ENCODE peak calls at places on chromosomes 7 and 10, in nine cellular contexts. M is brain microvascular endothelial cell, W is H7, E is tibial artery, Z is endothelial cell, I is ACHN, G is kidney, H is GM04504, P is NCI-H1694. N is an unnamed sample.

GRCh38 chr7:98217623-98218582 is 6.7 kb downstream of the BHLHA15 start:
- DNase-seq in M (no peak), I (no peak), Z (peak; percentile 34), P (no peak), H (no peak), W (peak; percentile 64), E (peak; percentile 63), G (peak; percentile 71), N (peak; percentile 23)

GRCh38 chr7:7579638-7580037 is 13.0 kb downstream of the MIOS start:
- DNase-seq in M (no peak), P (no peak), G (no peak), H (no peak), I (no peak), W (no peak), E (no peak), Z (no peak), N (no peak)

GRCh38 chr10:14184841-14185500 is 145.8 kb downstream of the FRMD4A start:
- DNase-seq in G (no peak), P (no peak), I (no peak), M (peak; percentile 58), W (peak; percentile 37), E (no peak), H (no peak), Z (no peak), N (no peak)

GRCh38 chr7:106615808-106616691 is 44.9 kb downstream of the CCDC71L start:
- DNase-seq in Z (no peak), H (no peak), I (no peak), G (no peak), E (no peak), M (no peak), P (no peak), W (no peak), N (no peak)

GRCh38 chr10:91552706-91553105 is 80.2 kb downstream of the PPP1R3C start:
- DNase-seq in M (no peak), Z (no peak), E (no peak), W (peak; percentile 44), P (no peak), I (peak; percentile 30), H (no peak), G (no peak), N (no peak)

GRCh38 chr7:67105382-67105781 is 108.7 kb downstream of the TYW1 start:
- DNase-seq in M (peak; percentile 71), I (no peak), H (no peak), W (no peak), G (no peak), Z (no peak), P (no peak), E (no peak), N (no peak)

GRCh38 chr10:127527891-127528290 is 21.2 kb upstream of the NPS start:
- DNase-seq in I (no peak), M (no peak), E (no peak), H (no peak), G (no peak), W (no peak), Z (no peak), P (no peak), N (peak; percentile 51)

GRCh38 chr7:120353171-120353570 is 80.2 kb downstream of the KCND2 start:
- DNase-seq in Z (no peak), P (no peak), E (no peak), I (no peak), H (no peak), M (no peak), W (no peak), G (no peak), N (no peak)

GRCh38 chr10:111114931-111115500 is 38.2 kb downstream of the ADRA2A start:
- DNase-seq in I (no peak), H (no peak), G (no peak), W (no peak), E (no peak), P (no peak), Z (no peak), M (no peak), N (no peak)

GRCh38 chr10:78041170-78042057 is 7.8 kb downstream of the RPS24 start:
- DNase-seq in P (no peak), E (no peak), Z (no peak), W (no peak), G (no peak), I (no peak), H (no peak), M (no peak), N (no peak)

GRCh38 chr10:97538839-97539238 is 33.7 kb upstream of the ANKRD2 start:
- DNase-seq in W (no peak), I (no peak), Z (no peak), M (no peak), E (no peak), G (no peak), H (no peak), P (no peak), N (no peak)